ENCODE peak calls at places on chromosomes 7 and 10, in seven cellular contexts. B, E, V, F, S, U and K are unnamed samples.
A peak's percentile ranks its signal among the peaks of the same experiment; 100 is the strongest.

GRCh38 chr7:73918926-73919693 is 58.2 kb downstream of the TMEM270 start:
- DNase-seq in F (no peak), B (no peak), E (no peak), V (no peak), S (no peak), U (no peak), K (no peak)

GRCh38 chr10:62058896-62059423 is 157.5 kb downstream of the ARID5B start:
- DNase-seq in S (no peak), V (no peak), U (no peak), B (no peak), F (no peak), E (no peak), K (no peak)

GRCh38 chr7:55308186-55308929 is 56.8 kb upstream of the LANCL2 start:
- DNase-seq in E (no peak), F (no peak), U (peak; percentile 21), S (no peak), B (no peak), V (peak; percentile 22), K (no peak)

GRCh38 chr10:5648494-5649457 is 17.6 kb downstream of the ASB13 start:
- DNase-seq in E (no peak), S (no peak), V (no peak), F (no peak), U (no peak), B (peak; percentile 64), K (no peak)

GRCh38 chr7:155789001-155789725 is 23.1 kb downstream of the SHH start:
- DNase-seq in S (no peak), V (no peak), E (no peak), B (no peak), U (no peak), F (peak; percentile 70), K (peak; percentile 50)

GRCh38 chr10:68137174-68137573 is 27.9 kb downstream of the MYPN start:
- DNase-seq in F (no peak), S (no peak), B (no peak), V (no peak), E (no peak), U (no peak), K (no peak)

GRCh38 chr7:69708857-69709256 is 110.6 kb downstream of the AUTS2 start:
- DNase-seq in U (no peak), F (no peak), S (no peak), B (no peak), E (no peak), V (peak; percentile 79), K (no peak)

GRCh38 chr10:132346806-132347205 is 14.8 kb downstream of the LRRC27 start:
- DNase-seq in S (no peak), U (no peak), E (no peak), B (peak; percentile 16), F (no peak), V (no peak), K (peak; percentile 27)

GRCh38 chr10:1419796-1420429 is 317.4 kb downstream of the ADARB2 start:
- DNase-seq in B (no peak), E (no peak), V (no peak), S (no peak), U (no peak), F (no peak), K (no peak)

GRCh38 chr7:90210925-90211324 is 615 bp upstream of the STEAP2 start:
- DNase-seq in U (peak; percentile 12), B (no peak), S (no peak), V (peak; percentile 24), E (peak; percentile 51), F (no peak), K (peak; percentile 51)

GRCh38 chr7:122572706-122573105 is 126.2 kb downstream of the RNF133 start:
- DNase-seq in B (no peak), S (no peak), U (no peak), E (no peak), F (no peak), V (no peak), K (no peak)

GRCh38 chr10:119177708-119178370 is 773 bp downstream of the PRDX3 start:
- DNase-seq in F (no peak), V (no peak), U (peak; percentile 10), S (no peak), B (no peak), E (peak; percentile 25), K (peak; percentile 50)

GRCh38 chr10:58350619-58351323 is 16.0 kb downstream of the UBE2D1 start:
- DNase-seq in B (no peak), U (no peak), V (no peak), F (no peak), S (no peak), E (no peak), K (no peak)

GRCh38 chr10:28778524-28778923 is 101.2 kb downstream of the BAMBI start:
- DNase-seq in S (no peak), E (no peak), B (no peak), F (no peak), U (no peak), V (no peak), K (no peak)

GRCh38 chr10:44261710-44262455 is 123.0 kb downstream of the CXCL12 start:
- DNase-seq in S (no peak), B (peak; percentile 77), E (peak; percentile 27), F (no peak), U (peak; percentile 12), V (peak; percentile 25), K (peak; percentile 32)

GRCh38 chr7:74568658-74569057 is 88.9 kb upstream of the GTF2I start:
- DNase-seq in U (no peak), F (no peak), V (peak; percentile 65), S (no peak), B (no peak), E (no peak), K (no peak)

GRCh38 chr10:110268931-110269640 is 35.6 kb downstream of the SMNDC1 start:
- DNase-seq in F (no peak), B (no peak), V (no peak), E (no peak), U (peak; percentile 10), S (no peak), K (no peak)

GRCh38 chr7:82294258-82294855 is 149.2 kb downstream of the CACNA2D1 start:
- DNase-seq in S (no peak), V (no peak), F (no peak), B (no peak), E (no peak), U (no peak), K (no peak)

GRCh38 chr7:964401-965231 is 10.1 kb upstream of the ADAP1 start:
- DNase-seq in F (no peak), U (peak; percentile 48), S (no peak), E (no peak), V (peak; percentile 83), B (peak; percentile 82), K (no peak)

GRCh38 chr7:95501261-95501816 is 15.6 kb downstream of the ASB4 start:
- DNase-seq in V (no peak), S (no peak), F (no peak), U (no peak), B (no peak), E (no peak), K (no peak)

DNA sequence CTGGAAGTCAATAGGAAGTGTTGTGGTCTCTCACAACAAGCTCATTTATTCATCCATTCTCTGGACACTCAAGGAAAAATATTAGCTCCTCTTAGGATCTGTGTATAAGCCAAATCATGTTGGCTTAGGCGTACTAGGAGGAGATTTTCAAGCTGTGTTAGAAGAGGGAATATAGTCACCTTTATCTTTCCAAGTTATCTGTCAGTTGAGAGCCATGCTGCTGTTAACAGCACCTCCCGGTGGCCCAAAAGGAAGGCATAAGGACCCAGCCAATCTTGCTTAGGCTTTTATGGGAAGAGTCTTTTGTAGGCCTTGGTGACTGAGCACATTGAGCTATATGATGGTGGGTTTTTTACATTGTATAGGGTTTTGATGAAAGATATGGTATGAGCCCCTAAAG is 220.0 kb downstream of the LRMDA start:
- DNase-seq in B (no peak), S (no peak), V (no peak), E (no peak), F (peak; percentile 35), U (no peak), K (peak; percentile 72)
- TF ChIP-seq CTCF in B (no peak), S (no peak), V (no peak), E (peak; percentile 30), F (peak; percentile 74), U (peak; percentile 20), K (no peak)

GRCh38 chr10:102262744-102263370 is 17.5 kb downstream of the GBF1 start:
- DNase-seq in F (no peak), S (no peak), V (no peak), E (no peak), B (no peak), U (peak; percentile 23), K (no peak)

GRCh38 chr10:102267748-102268147 is 22.4 kb downstream of the GBF1 start:
- DNase-seq in F (peak; percentile 60), E (no peak), B (no peak), S (no peak), V (no peak), U (no peak), K (no peak)

GRCh38 chr10:102269017-102269416 is 23.7 kb downstream of the GBF1 start:
- DNase-seq in E (no peak), V (no peak), F (no peak), U (no peak), B (no peak), S (no peak), K (no peak)

GRCh38 chr10:102268333-102268999 is 23.1 kb downstream of the GBF1 start:
- DNase-seq in S (no peak), B (no peak), V (no peak), F (no peak), U (no peak), E (no peak), K (no peak)

GRCh38 chr10:102266670-102267069 is 21.3 kb downstream of the GBF1 start:
- DNase-seq in S (no peak), B (no peak), F (no peak), E (no peak), U (no peak), V (no peak), K (no peak)
- H3K4me1 ChIP-seq in S (no peaks in the 10 kb centered on the region), B (peaks cover 21% of the 10 kb centered on the region), F (peaks cover 13% of the 10 kb centered on the region), E (no peaks in the 10 kb centered on the region), U (peaks cover 31% of the 10 kb centered on the region), V (peaks cover 30% of the 10 kb centered on the region), K (peaks cover 9% of the 10 kb centered on the region)

GRCh38 chr7:29115130-29115529 is 31.2 kb downstream of the CPVL start:
- DNase-seq in S (no peak), F (no peak), U (no peak), B (no peak), V (no peak), E (no peak), K (no peak)
- H3K4me3 ChIP-seq in S (no peak overlapping the region), F (no peak overlapping the region), U (no peak overlapping the region), B (no peak overlapping the region), V (no peak overlapping the region), E (no peak overlapping the region), K (no peak overlapping the region)

GRCh38 chr10:106609867-106610266 is 554.6 kb downstream of the SORCS1 start:
- DNase-seq in V (no peak), B (no peak), U (no peak), F (peak; percentile 5), S (no peak), E (no peak), K (no peak)
- TF ChIP-seq CTCF in V (no peak), B (no peak), U (no peak), F (peak; percentile 43), S (no peak), E (no peak), K (no peak)

GRCh38 chr7:108836246-108836645 is 266.6 kb downstream of the DNAJB9 start:
- DNase-seq in E (no peak), S (no peak), V (no peak), F (no peak), B (no peak), U (no peak), K (no peak)
- H3K4me1 ChIP-seq in E (no peaks in the 10 kb centered on the region), S (no peaks in the 10 kb centered on the region), V (no peaks in the 10 kb centered on the region), F (no peaks in the 10 kb centered on the region), B (no peaks in the 10 kb centered on the region), U (no peaks in the 10 kb centered on the region), K (no peaks in the 10 kb centered on the region)

GRCh38 chr7:23334482-23335056 is 35.4 kb downstream of the MALSU1 start:
- DNase-seq in U (peak; percentile 61), F (peak; percentile 97), B (no peak), E (peak; percentile 45), S (no peak), V (peak; percentile 26), K (no peak)
- H3K4me3 ChIP-seq in U (no peak overlapping the region), F (no peak overlapping the region), B (no peak overlapping the region), E (no peak overlapping the region), S (no peak overlapping the region), V (no peak overlapping the region), K (no peak overlapping the region)